ENCODE peak calls at places on chromosome 10, in ten cellular contexts. One of them, this sample, is unnamed.
A peak's percentile ranks its signal among the peaks of the same experiment; 100 is the strongest.

GRCh38 chr10:1666147-1666546 is 71.2 kb downstream of the ADARB2 start:
- DNase-seq in fibroblast of pulmonary artery: no peak
- DNase-seq in cardiac muscle cell: no peak
- DNase-seq in epithelial cell of esophagus: no peak
- DNase-seq in gastrocnemius medialis: no peak
- DNase-seq in brain microvascular endothelial cell: no peak
- DNase-seq in spleen: peak; percentile 67
- DNase-seq in hepatocyte: no peak
- DNase-seq in heart right ventricle: no peak
- DNase-seq in Peyer's patch: no peak
- DNase-seq in this sample: no peak

GRCh38 chr10:74981831-74982633 is 129.4 kb upstream of the SAMD8 start:
- DNase-seq in fibroblast of pulmonary artery: no peak
- DNase-seq in cardiac muscle cell: no peak
- DNase-seq in epithelial cell of esophagus: no peak
- DNase-seq in gastrocnemius medialis: no peak
- DNase-seq in brain microvascular endothelial cell: no peak
- DNase-seq in spleen: no peak
- DNase-seq in hepatocyte: no peak
- DNase-seq in heart right ventricle: no peak
- DNase-seq in Peyer's patch: no peak
- DNase-seq in this sample: no peak

GRCh38 chr10:78617633-78618032 is 451.1 kb upstream of the ZMIZ1 start:
- DNase-seq in fibroblast of pulmonary artery: no peak
- DNase-seq in cardiac muscle cell: no peak
- DNase-seq in epithelial cell of esophagus: no peak
- DNase-seq in gastrocnemius medialis: no peak
- DNase-seq in brain microvascular endothelial cell: no peak
- DNase-seq in spleen: no peak
- DNase-seq in hepatocyte: peak; percentile 50
- DNase-seq in heart right ventricle: no peak
- DNase-seq in Peyer's patch: no peak
- DNase-seq in this sample: no peak

GRCh38 chr10:77629775-77630565 is 7.6 kb downstream of the KCNMA1 start:
- DNase-seq in fibroblast of pulmonary artery: no peak
- DNase-seq in cardiac muscle cell: no peak
- DNase-seq in epithelial cell of esophagus: no peak
- DNase-seq in gastrocnemius medialis: no peak
- DNase-seq in brain microvascular endothelial cell: peak; percentile 32
- DNase-seq in spleen: no peak
- DNase-seq in hepatocyte: no peak
- DNase-seq in heart right ventricle: no peak
- DNase-seq in Peyer's patch: no peak
- DNase-seq in this sample: peak; percentile 48

GRCh38 chr10:108301002-108301401 is 1136.5 kb upstream of the SORCS1 start:
- DNase-seq in fibroblast of pulmonary artery: no peak
- DNase-seq in cardiac muscle cell: no peak
- DNase-seq in epithelial cell of esophagus: no peak
- DNase-seq in gastrocnemius medialis: no peak
- DNase-seq in brain microvascular endothelial cell: no peak
- DNase-seq in spleen: no peak
- DNase-seq in hepatocyte: no peak
- DNase-seq in heart right ventricle: no peak
- DNase-seq in Peyer's patch: no peak
- DNase-seq in this sample: no peak

GRCh38 chr10:5943536-5943935 is 33.8 kb downstream of the IL15RA start:
- DNase-seq in fibroblast of pulmonary artery: peak; percentile 73
- DNase-seq in cardiac muscle cell: peak; percentile 40
- DNase-seq in epithelial cell of esophagus: no peak
- DNase-seq in gastrocnemius medialis: peak; percentile 10
- DNase-seq in brain microvascular endothelial cell: no peak
- DNase-seq in spleen: no peak
- DNase-seq in hepatocyte: no peak
- DNase-seq in heart right ventricle: peak; percentile 66
- DNase-seq in Peyer's patch: no peak
- DNase-seq in this sample: peak; percentile 59

GRCh38 chr10:22246680-22247391 is 29.0 kb upstream of the EBLN1 start:
- DNase-seq in fibroblast of pulmonary artery: peak; percentile 98
- DNase-seq in cardiac muscle cell: no peak
- DNase-seq in epithelial cell of esophagus: peak; percentile 93
- DNase-seq in gastrocnemius medialis: no peak
- DNase-seq in brain microvascular endothelial cell: peak; percentile 58
- DNase-seq in spleen: no peak
- DNase-seq in hepatocyte: peak; percentile 35
- DNase-seq in heart right ventricle: no peak
- DNase-seq in Peyer's patch: no peak
- DNase-seq in this sample: peak; percentile 50

GRCh38 chr10:36026656-36027390 is 384.7 kb upstream of the FZD8 start:
- DNase-seq in fibroblast of pulmonary artery: no peak
- DNase-seq in cardiac muscle cell: no peak
- DNase-seq in epithelial cell of esophagus: no peak
- DNase-seq in gastrocnemius medialis: no peak
- DNase-seq in brain microvascular endothelial cell: no peak
- DNase-seq in spleen: no peak
- DNase-seq in hepatocyte: no peak
- DNase-seq in heart right ventricle: no peak
- DNase-seq in Peyer's patch: no peak
- DNase-seq in this sample: no peak

GRCh38 chr10:78752251-78752650 is 316.5 kb upstream of the ZMIZ1 start:
- DNase-seq in fibroblast of pulmonary artery: no peak
- DNase-seq in cardiac muscle cell: no peak
- DNase-seq in epithelial cell of esophagus: no peak
- DNase-seq in gastrocnemius medialis: no peak
- DNase-seq in brain microvascular endothelial cell: no peak
- DNase-seq in spleen: peak; percentile 49
- DNase-seq in hepatocyte: no peak
- DNase-seq in heart right ventricle: no peak
- DNase-seq in Peyer's patch: peak; percentile 39
- DNase-seq in this sample: no peak

GRCh38 chr10:28713626-28714352 is 36.5 kb downstream of the BAMBI start:
- DNase-seq in fibroblast of pulmonary artery: no peak
- DNase-seq in cardiac muscle cell: no peak
- DNase-seq in epithelial cell of esophagus: peak; percentile 17
- DNase-seq in gastrocnemius medialis: no peak
- DNase-seq in brain microvascular endothelial cell: no peak
- DNase-seq in spleen: no peak
- DNase-seq in hepatocyte: no peak
- DNase-seq in heart right ventricle: no peak
- DNase-seq in Peyer's patch: no peak
- DNase-seq in this sample: no peak

GRCh38 chr10:43852644-43853214 is 204.0 kb upstream of the ZNF32 start:
- DNase-seq in fibroblast of pulmonary artery: no peak
- DNase-seq in cardiac muscle cell: no peak
- DNase-seq in epithelial cell of esophagus: no peak
- DNase-seq in gastrocnemius medialis: no peak
- DNase-seq in brain microvascular endothelial cell: no peak
- DNase-seq in spleen: peak; percentile 34
- DNase-seq in hepatocyte: no peak
- DNase-seq in heart right ventricle: no peak
- DNase-seq in Peyer's patch: no peak
- DNase-seq in this sample: no peak

GRCh38 chr10:111973306-111973705 is 210.3 kb downstream of the GPAM start:
- DNase-seq in fibroblast of pulmonary artery: no peak
- DNase-seq in cardiac muscle cell: no peak
- DNase-seq in epithelial cell of esophagus: no peak
- DNase-seq in gastrocnemius medialis: no peak
- DNase-seq in brain microvascular endothelial cell: no peak
- DNase-seq in spleen: no peak
- DNase-seq in hepatocyte: no peak
- DNase-seq in heart right ventricle: no peak
- DNase-seq in Peyer's patch: no peak
- DNase-seq in this sample: no peak

GRCh38 chr10:32095116-32095733 is 39.0 kb upstream of the KIF5B start:
- DNase-seq in fibroblast of pulmonary artery: no peak
- DNase-seq in cardiac muscle cell: no peak
- DNase-seq in epithelial cell of esophagus: no peak
- DNase-seq in gastrocnemius medialis: no peak
- DNase-seq in brain microvascular endothelial cell: no peak
- DNase-seq in spleen: no peak
- DNase-seq in hepatocyte: no peak
- DNase-seq in heart right ventricle: no peak
- DNase-seq in Peyer's patch: no peak
- DNase-seq in this sample: peak; percentile 7

DNA sequence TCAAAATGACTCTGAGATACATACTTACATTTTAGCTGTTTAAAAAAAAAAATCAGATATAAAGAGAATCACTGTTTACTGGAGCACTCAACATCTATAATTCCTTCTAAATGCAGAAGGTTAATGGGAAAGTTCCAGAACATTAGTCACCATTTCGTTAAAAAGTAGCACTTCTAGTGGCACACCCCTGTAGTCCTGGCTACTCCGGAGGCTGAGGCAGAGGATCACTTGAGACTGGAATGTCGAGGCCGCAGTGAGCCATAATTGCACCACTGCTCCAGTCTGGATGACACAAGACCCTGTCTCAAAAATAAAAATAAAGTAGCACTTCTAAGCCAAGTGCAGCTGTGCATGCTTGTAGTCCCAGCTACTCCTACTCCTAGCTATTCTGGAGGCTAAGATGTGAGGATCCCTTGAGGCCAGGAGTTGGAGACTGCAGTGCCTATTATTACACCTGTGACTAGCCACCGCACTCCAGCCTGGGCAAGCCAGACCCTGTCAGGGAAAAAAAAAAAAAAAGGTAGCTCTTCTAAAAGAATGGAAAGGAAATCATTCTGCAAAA is 2.2 kb downstream of the FGFBP3 start:
- DNase-seq in fibroblast of pulmonary artery: no peak
- DNase-seq in cardiac muscle cell: no peak
- DNase-seq in epithelial cell of esophagus: no peak
- DNase-seq in gastrocnemius medialis: no peak
- DNase-seq in brain microvascular endothelial cell: no peak
- DNase-seq in spleen: no peak
- DNase-seq in hepatocyte: no peak
- DNase-seq in heart right ventricle: no peak
- DNase-seq in Peyer's patch: no peak
- DNase-seq in this sample: no peak
- H3K4me3 ChIP-seq in fibroblast of pulmonary artery: no peak overlapping the region
- H3K4me3 ChIP-seq in cardiac muscle cell: peak overlapping the region; percentile 81
- H3K4me3 ChIP-seq in epithelial cell of esophagus: no peak overlapping the region
- H3K4me3 ChIP-seq in gastrocnemius medialis: peak overlapping the region; percentile 70
- H3K4me3 ChIP-seq in brain microvascular endothelial cell: peak overlapping the region; percentile 71
- H3K4me3 ChIP-seq in spleen: no peak overlapping the region
- H3K4me3 ChIP-seq in hepatocyte: no peak overlapping the region
- H3K4me3 ChIP-seq in heart right ventricle: no peak overlapping the region
- H3K4me3 ChIP-seq in Peyer's patch: no peak overlapping the region
- H3K4me3 ChIP-seq in this sample: no peak overlapping the region

GRCh38 chr10:30055094-30055701 is 4.2 kb downstream of the JCAD start:
- DNase-seq in fibroblast of pulmonary artery: peak; percentile 36
- DNase-seq in cardiac muscle cell: no peak
- DNase-seq in epithelial cell of esophagus: no peak
- DNase-seq in gastrocnemius medialis: no peak
- DNase-seq in brain microvascular endothelial cell: no peak
- DNase-seq in spleen: no peak
- DNase-seq in hepatocyte: no peak
- DNase-seq in heart right ventricle: no peak
- DNase-seq in Peyer's patch: no peak
- DNase-seq in this sample: peak; percentile 34
- H3K4me3 ChIP-seq in fibroblast of pulmonary artery: no peak overlapping the region
- H3K4me3 ChIP-seq in cardiac muscle cell: no peak overlapping the region
- H3K4me3 ChIP-seq in epithelial cell of esophagus: no peak overlapping the region
- H3K4me3 ChIP-seq in gastrocnemius medialis: no peak overlapping the region
- H3K4me3 ChIP-seq in brain microvascular endothelial cell: no peak overlapping the region
- H3K4me3 ChIP-seq in spleen: no peak overlapping the region
- H3K4me3 ChIP-seq in hepatocyte: no peak overlapping the region
- H3K4me3 ChIP-seq in heart right ventricle: no peak overlapping the region
- H3K4me3 ChIP-seq in Peyer's patch: no peak overlapping the region
- H3K4me3 ChIP-seq in this sample: peak overlapping the region; percentile 35

GRCh38 chr10:8149991-8150390 is 95.5 kb downstream of the GATA3 start:
- DNase-seq in fibroblast of pulmonary artery: no peak
- DNase-seq in cardiac muscle cell: no peak
- DNase-seq in epithelial cell of esophagus: no peak
- DNase-seq in gastrocnemius medialis: no peak
- DNase-seq in brain microvascular endothelial cell: no peak
- DNase-seq in spleen: no peak
- DNase-seq in hepatocyte: no peak
- DNase-seq in heart right ventricle: no peak
- DNase-seq in Peyer's patch: no peak
- DNase-seq in this sample: no peak
- H3K4me3 ChIP-seq in fibroblast of pulmonary artery: no peak overlapping the region
- H3K4me3 ChIP-seq in cardiac muscle cell: no peak overlapping the region
- H3K4me3 ChIP-seq in epithelial cell of esophagus: no peak overlapping the region
- H3K4me3 ChIP-seq in gastrocnemius medialis: no peak overlapping the region
- H3K4me3 ChIP-seq in brain microvascular endothelial cell: no peak overlapping the region
- H3K4me3 ChIP-seq in spleen: no peak overlapping the region
- H3K4me3 ChIP-seq in hepatocyte: no peak overlapping the region
- H3K4me3 ChIP-seq in heart right ventricle: no peak overlapping the region
- H3K4me3 ChIP-seq in Peyer's patch: no peak overlapping the region
- H3K4me3 ChIP-seq in this sample: no peak overlapping the region

GRCh38 chr10:132189016-132189415 is 2.3 kb downstream of the DPYSL4 start:
- DNase-seq in fibroblast of pulmonary artery: no peak
- DNase-seq in cardiac muscle cell: no peak
- DNase-seq in epithelial cell of esophagus: no peak
- DNase-seq in gastrocnemius medialis: no peak
- DNase-seq in brain microvascular endothelial cell: no peak
- DNase-seq in spleen: no peak
- DNase-seq in hepatocyte: no peak
- DNase-seq in heart right ventricle: no peak
- DNase-seq in Peyer's patch: no peak
- DNase-seq in this sample: no peak

GRCh38 chr10:132187421-132188138 is 832 bp downstream of the DPYSL4 start:
- DNase-seq in fibroblast of pulmonary artery: no peak
- DNase-seq in cardiac muscle cell: peak; percentile 35
- DNase-seq in epithelial cell of esophagus: no peak
- DNase-seq in gastrocnemius medialis: no peak
- DNase-seq in brain microvascular endothelial cell: no peak
- DNase-seq in spleen: no peak
- DNase-seq in hepatocyte: no peak
- DNase-seq in heart right ventricle: no peak
- DNase-seq in Peyer's patch: no peak
- DNase-seq in this sample: peak; percentile 40

GRCh38 chr10:132186488-132187413 is at the start of gene DPYSL4:
- DNase-seq in fibroblast of pulmonary artery: peak; percentile 13
- DNase-seq in cardiac muscle cell: peak; percentile 44
- DNase-seq in epithelial cell of esophagus: no peak
- DNase-seq in gastrocnemius medialis: no peak
- DNase-seq in brain microvascular endothelial cell: no peak
- DNase-seq in spleen: no peak
- DNase-seq in hepatocyte: peak; percentile 56
- DNase-seq in heart right ventricle: no peak
- DNase-seq in Peyer's patch: no peak
- DNase-seq in this sample: peak; percentile 71

GRCh38 chr10:132189810-132190422 is 3.2 kb downstream of the DPYSL4 start:
- DNase-seq in fibroblast of pulmonary artery: no peak
- DNase-seq in cardiac muscle cell: no peak
- DNase-seq in epithelial cell of esophagus: no peak
- DNase-seq in gastrocnemius medialis: no peak
- DNase-seq in brain microvascular endothelial cell: no peak
- DNase-seq in spleen: no peak
- DNase-seq in hepatocyte: no peak
- DNase-seq in heart right ventricle: no peak
- DNase-seq in Peyer's patch: no peak
- DNase-seq in this sample: no peak

DNA sequence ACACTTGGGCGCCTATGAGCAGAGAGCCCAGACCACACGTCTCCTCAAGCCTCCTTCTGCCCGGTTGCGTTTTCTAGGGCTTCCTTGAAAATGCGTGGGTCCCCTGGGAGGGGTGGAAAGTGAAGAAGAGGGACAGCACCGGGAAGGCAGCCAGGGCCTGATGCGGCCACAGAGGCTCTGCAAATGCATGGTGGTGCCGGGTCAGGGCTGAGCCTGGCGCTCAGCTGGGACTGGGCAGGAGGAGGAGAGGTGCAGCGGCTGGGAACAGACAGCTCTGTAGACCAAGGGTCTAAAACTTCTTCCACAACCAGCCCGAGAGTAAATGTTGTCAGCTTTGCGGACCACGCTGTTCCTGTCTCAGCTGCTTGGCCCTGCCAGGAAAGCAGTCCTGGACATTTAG is 1.6 kb downstream of the DPYSL4 start:
- DNase-seq in fibroblast of pulmonary artery: no peak
- DNase-seq in cardiac muscle cell: no peak
- DNase-seq in epithelial cell of esophagus: no peak
- DNase-seq in gastrocnemius medialis: no peak
- DNase-seq in brain microvascular endothelial cell: no peak
- DNase-seq in spleen: no peak
- DNase-seq in hepatocyte: no peak
- DNase-seq in heart right ventricle: no peak
- DNase-seq in Peyer's patch: no peak
- DNase-seq in this sample: no peak
- H3K4me3 ChIP-seq in fibroblast of pulmonary artery: no peak overlapping the region
- H3K4me3 ChIP-seq in cardiac muscle cell: no peak overlapping the region
- H3K4me3 ChIP-seq in epithelial cell of esophagus: no peak overlapping the region
- H3K4me3 ChIP-seq in gastrocnemius medialis: no peak overlapping the region
- H3K4me3 ChIP-seq in brain microvascular endothelial cell: no peak overlapping the region
- H3K4me3 ChIP-seq in spleen: no peak overlapping the region
- H3K4me3 ChIP-seq in hepatocyte: no peak overlapping the region
- H3K4me3 ChIP-seq in heart right ventricle: no peak overlapping the region
- H3K4me3 ChIP-seq in Peyer's patch: no peak overlapping the region
- H3K4me3 ChIP-seq in this sample: peak overlapping the region; percentile 78

This sample was measured in adipocyte.